ENCODE peak calls at places on chromosomes 16 and 17, in four cellular contexts. Y is A549, U is HL-60, M is GM23338. P is an unnamed sample.

GRCh38 chr17:80191720-80192265 is 22.0 kb downstream of the CARD14 start:
- DNase-seq in Y (no peak), U (no peak), M (no peak), P (no peak)

GRCh38 chr17:28335959-28336871 is 654 bp downstream of the TNFAIP1 start:
- DNase-seq in Y (peak; percentile 85), U (peak; percentile 10), M (peak; percentile 94), P (peak; percentile 75)

GRCh38 chr17:491086-492014 is 138.7 kb upstream of the RPH3AL start:
- DNase-seq in Y (peak; percentile 56), U (peak; percentile 38), M (peak; percentile 77), P (no peak)

GRCh38 chr16:57479422-57480126 is 6.7 kb downstream of the DOK4 start:
- DNase-seq in Y (peak; percentile 82), U (no peak), M (peak; percentile 86), P (no peak)

GRCh38 chr16:27726621-27727275 is 176.8 kb downstream of the KATNIP start:
- DNase-seq in Y (no peak), U (no peak), M (no peak), P (no peak)

GRCh38 chr16:22360963-22361659 is 13.3 kb downstream of the CDR2 start:
- DNase-seq in Y (no peak), U (no peak), M (no peak), P (no peak)

GRCh38 chr17:28738680-28739384 is 5.0 kb upstream of the TRAF4 start:
- DNase-seq in Y (no peak), U (no peak), M (no peak), P (no peak)

GRCh38 chr17:44900894-44901293 is 1.6 kb upstream of the EFTUD2 start:
- DNase-seq in Y (peak; percentile 58), U (peak; percentile 35), M (no peak), P (no peak)

GRCh38 chr17:10107320-10108165 is 90.9 kb downstream of the GAS7 start:
- DNase-seq in Y (no peak), U (no peak), M (no peak), P (no peak)

GRCh38 chr17:80703109-80703508 is 158.5 kb downstream of the RPTOR start:
- DNase-seq in Y (no peak), U (peak; percentile 15), M (no peak), P (no peak)

GRCh38 chr17:56594528-56595418 is 1.3 kb downstream of the NOG start:
- DNase-seq in Y (peak; percentile 52), U (peak; percentile 48), M (peak; percentile 68), P (no peak)

GRCh38 chr16:75478480-75479345 is 14.2 kb upstream of the TMEM170A start:
- DNase-seq in Y (no peak), U (no peak), M (no peak), P (no peak)

GRCh38 chr16:12390074-12390473 is 413.5 kb downstream of the SNX29 start:
- DNase-seq in Y (no peak), U (no peak), M (no peak), P (no peak)

GRCh38 chr16:53456625-53457024 is 22.4 kb downstream of the RBL2 start:
- DNase-seq in Y (no peak), U (peak; percentile 58), M (peak; percentile 3), P (no peak)

GRCh38 chr16:58652741-58653140 is 23.1 kb upstream of the CNOT1 start:
- DNase-seq in Y (peak; percentile 35), U (no peak), M (peak; percentile 95), P (no peak)

GRCh38 chr17:64784353-64784798 is 122.3 kb upstream of the SMURF2 start:
- DNase-seq in Y (no peak), U (no peak), M (no peak), P (no peak)

GRCh38 chr16:11203111-11203623 is 52.8 kb downstream of the SOCS1 start:
- DNase-seq in Y (no peak), U (no peak), M (no peak), P (no peak)

GRCh38 chr17:11986939-11987329 is 10.3 kb downstream of the ZNF18 start:
- DNase-seq in Y (peak; percentile 66), U (no peak), M (peak; percentile 70), P (peak; percentile 32)

GRCh38 chr16:58243528-58244004 is 45.7 kb upstream of the CSNK2A2 start:
- DNase-seq in Y (no peak), U (no peak), M (peak; percentile 38), P (no peak)

GRCh38 chr17:45680360-45680759 is 103.8 kb upstream of the CRHR1 start:
- DNase-seq in Y (no peak), U (no peak), M (no peak), P (no peak)

GRCh38 chr16:17295948-17296347 is 174.8 kb downstream of the XYLT1 start:
- DNase-seq in Y (no peak), U (no peak), M (no peak), P (no peak)

GRCh38 chr17:79899584-79899983 is 60.3 kb upstream of the CBX4 start:
- DNase-seq in Y (no peak), U (no peak), M (no peak), P (no peak)

GRCh38 chr17:64626827-64627226 is 35.3 kb downstream of the SMURF2 start:
- DNase-seq in Y (no peak), U (no peak), M (no peak), P (no peak)

GRCh38 chr17:78759203-78759968 is 22.7 kb downstream of the CYTH1 start:
- DNase-seq in Y (no peak), U (peak; percentile 93), M (no peak), P (no peak)

GRCh38 chr17:82491533-82491932 is 28.0 kb upstream of the FOXK2 start:
- DNase-seq in Y (no peak), U (no peak), M (no peak), P (no peak)

GRCh38 chr17:51857052-51857593 is 301.4 kb downstream of the CA10 start:
- DNase-seq in Y (no peak), U (no peak), M (peak; percentile 69), P (no peak)

GRCh38 chr17:51461578-51462004 is 201.2 kb downstream of the UTP18 start:
- DNase-seq in Y (peak; percentile 81), U (peak; percentile 59), M (peak; percentile 90), P (peak; percentile 78)

GRCh38 chr16:81189100-81189664 is 49.3 kb upstream of the BCO1 start:
- DNase-seq in Y (no peak), U (no peak), M (no peak), P (no peak)

DNA sequence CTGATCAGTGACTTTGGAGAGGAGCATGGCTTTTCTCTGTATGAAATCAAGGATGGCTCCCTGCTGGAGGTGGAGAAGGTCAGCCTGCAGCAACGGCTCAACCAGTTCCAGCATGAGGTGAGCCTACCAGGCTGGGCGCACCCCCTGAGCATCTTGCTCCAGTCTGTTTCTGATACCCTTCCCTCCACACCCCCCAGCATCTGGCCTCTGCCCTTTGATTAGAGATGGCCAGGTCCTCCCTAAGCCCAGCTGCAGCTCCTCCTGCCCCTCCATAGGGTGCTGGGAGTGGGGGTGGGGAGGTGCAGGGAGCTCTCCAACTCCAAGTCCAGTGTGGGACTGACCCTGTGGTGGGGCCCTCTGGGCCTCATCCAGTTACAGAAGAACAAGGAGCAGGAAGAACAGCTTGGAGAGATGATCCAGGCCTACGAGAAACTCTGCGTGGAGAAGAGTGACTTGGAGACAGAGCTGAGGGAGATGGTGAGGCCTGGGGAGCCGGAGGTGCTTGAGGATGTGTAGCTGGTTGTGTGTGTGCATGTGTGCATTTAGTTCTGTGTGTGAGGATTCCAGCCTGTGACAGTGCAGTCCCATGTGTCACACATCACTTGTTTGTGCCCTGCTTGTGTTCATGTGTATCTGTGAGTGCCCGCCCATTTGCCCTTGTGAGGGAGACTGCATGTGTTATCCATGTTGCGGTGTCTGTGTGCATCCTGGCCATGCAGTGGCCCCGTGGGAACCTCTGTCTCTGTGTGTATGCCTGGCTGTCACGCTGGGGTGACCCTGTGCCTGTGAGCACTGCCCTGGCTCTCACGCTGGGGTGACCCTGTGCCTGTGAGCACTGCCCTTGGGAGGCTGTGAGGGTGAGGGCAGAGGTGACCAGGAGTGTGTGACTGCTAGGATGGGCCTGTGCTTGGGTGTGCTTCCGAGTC is 3.0 kb downstream of the TBKBP1 start:
- DNase-seq in Y (no peak), U (no peak), M (no peak), P (no peak)
- TF ChIP-seq REST in Y (no peak), U (no peak), M (no peak), P (no peak)

DNA sequence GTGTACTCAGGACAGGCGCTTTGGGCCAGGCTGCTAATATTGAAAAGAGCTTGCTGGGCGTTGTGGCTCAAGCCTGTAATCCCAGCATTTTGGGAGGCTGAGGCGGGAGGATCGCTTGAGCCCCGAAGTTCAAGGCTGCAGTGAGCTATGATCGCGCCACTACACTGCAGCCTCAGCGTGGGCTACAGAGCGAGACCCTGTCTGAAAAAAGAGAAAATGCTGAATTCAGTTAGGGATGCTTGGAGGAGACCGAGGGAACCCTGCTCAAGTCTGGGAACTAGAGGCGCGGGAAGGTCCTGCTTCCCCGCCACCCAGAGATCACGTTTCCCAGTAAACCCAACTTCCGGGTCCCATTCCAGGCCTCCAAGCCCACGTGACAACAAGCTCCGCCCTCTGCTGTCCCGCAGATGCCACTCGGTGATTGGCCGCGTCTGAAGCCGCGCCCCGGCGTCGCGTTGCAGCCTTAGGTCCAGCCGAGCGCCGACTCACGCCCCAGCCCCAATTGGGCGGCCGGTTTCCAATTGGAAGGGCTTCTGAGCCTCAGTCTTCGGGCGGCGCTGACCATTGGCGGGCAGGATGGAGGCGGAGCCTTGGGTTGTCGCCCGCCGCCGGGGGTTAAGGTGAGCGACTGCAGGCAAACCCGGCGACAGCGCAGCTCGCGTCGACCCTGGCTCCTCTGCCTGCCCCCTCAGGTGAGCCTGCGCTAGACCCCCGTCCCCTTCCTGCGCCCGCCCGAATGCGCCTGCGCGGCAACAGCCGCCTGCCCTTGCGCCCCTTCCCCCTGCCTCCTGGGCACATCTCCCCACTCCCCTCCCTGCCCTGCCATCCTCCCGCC is at the start of gene PHKG2:
- DNase-seq in Y (peak; percentile 99), U (peak; percentile 99), M (peak; percentile 100), P (peak; percentile 97)
- TF ChIP-seq REST in Y (no peak), U (peak; percentile 67), M (no peak), P (no peak)

GRCh38 chr16:31073073-31073822 is 792 bp downstream of the ZNF668 start:
- DNase-seq in Y (peak; percentile 94), U (peak; percentile 94), M (peak; percentile 96), P (peak; percentile 82)
- TF ChIP-seq REST in Y (no peak), U (peak; percentile 13), M (no peak), P (no peak)

GRCh38 chr16:1299012-1299867 is 10.2 kb upstream of the UBE2I start:
- DNase-seq in Y (no peak), U (no peak), M (no peak), P (no peak)
- TF ChIP-seq REST in Y (no peak), U (no peak), M (no peak), P (no peak)

GRCh38 chr17:75588546-75589016 is 981 bp downstream of the MYO15B start:
- DNase-seq in Y (no peak), U (no peak), M (peak; percentile 43), P (no peak)
- TF ChIP-seq REST in Y (no peak), U (no peak), M (no peak), P (no peak)

DNA sequence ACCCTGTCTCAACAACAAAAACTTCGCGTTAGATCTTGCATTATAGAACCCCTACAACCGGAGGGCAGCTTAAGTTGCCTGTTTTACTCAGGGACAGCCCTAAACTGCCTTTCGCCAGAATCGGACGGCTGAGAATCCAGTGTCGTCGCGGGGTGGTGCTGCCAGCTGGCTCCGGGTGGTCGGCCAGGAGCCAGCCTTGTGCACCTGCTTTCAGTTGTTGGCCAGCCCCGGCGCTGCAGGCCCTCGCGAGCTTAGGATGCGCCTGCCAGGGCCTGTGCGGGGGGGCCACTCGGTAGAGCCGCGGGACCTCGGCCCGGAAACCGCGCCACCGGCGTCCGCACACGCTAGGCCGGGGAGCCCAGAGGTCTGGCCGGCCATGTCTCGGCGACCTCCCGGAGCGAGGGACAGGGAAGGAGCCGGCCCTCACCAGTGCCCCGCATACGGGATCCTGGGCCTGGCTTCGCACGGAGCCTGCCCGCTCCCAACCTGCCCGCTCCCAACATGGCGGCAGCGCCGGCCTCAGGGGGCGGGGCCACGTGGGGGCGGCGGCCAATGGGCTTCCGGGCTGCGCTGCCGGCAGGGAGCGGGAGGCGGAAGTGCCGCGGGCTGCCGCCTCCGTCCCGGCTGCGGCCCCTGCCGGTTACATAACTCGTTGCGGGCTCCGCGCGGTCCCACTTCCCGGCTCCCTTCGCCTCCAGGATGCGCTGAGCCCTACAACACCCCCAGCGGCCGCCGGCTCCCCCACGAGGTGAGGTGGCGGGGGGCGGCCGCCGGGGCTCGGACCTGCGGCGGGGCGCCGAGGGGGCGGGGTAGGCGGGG is 14.2 kb downstream of the NAA60 start:
- DNase-seq in Y (peak; percentile 92), U (peak; percentile 87), M (peak; percentile 94), P (peak; percentile 68)
- TF ChIP-seq REST in Y (peak; percentile 94), U (peak; percentile 24), M (peak; percentile 12), P (no peak)